ENCODE peak calls at places on chromosomes 2 and 18, in four cellular contexts. M, D, N and H are unnamed samples.
A peak's percentile ranks its signal among the peaks of the same experiment; 100 is the strongest.

GRCh38 chr2:12556762-12557161 is 160.0 kb upstream of the TRIB2 start:
- DNase-seq in N (no peak), D (no peak), M (no peak), H (peak; percentile 15)

GRCh38 chr2:189544638-189545037 is 35.9 kb downstream of the SLC40A1 start:
- DNase-seq in M (no peak), N (no peak), D (no peak), H (no peak)

GRCh38 chr18:79434611-79435010 is 38.9 kb downstream of the NFATC1 start:
- DNase-seq in M (no peak), N (no peak), D (no peak), H (no peak)

GRCh38 chr2:178110681-178111080 is 1.6 kb upstream of the RBM45 start:
- DNase-seq in N (no peak), M (no peak), D (no peak), H (no peak)

GRCh38 chr2:121239471-121239870 is 45.5 kb downstream of the TFCP2L1 start:
- DNase-seq in M (no peak), D (no peak), N (no peak), H (no peak)

GRCh38 chr2:41414486-41415230 is 633.2 kb upstream of the PKDCC start:
- DNase-seq in D (no peak), N (no peak), M (no peak), H (no peak)

GRCh38 chr2:191012845-191013616 is 940 bp downstream of the STAT1 start:
- DNase-seq in M (no peak), N (no peak), D (no peak), H (no peak)

GRCh38 chr2:128691526-128691925 is 372.9 kb upstream of the HS6ST1 start:
- DNase-seq in M (no peak), D (no peak), N (no peak), H (no peak)